ENCODE peak calls at places on chromosomes 2 and 18, in nine cellular contexts. W is NCI-H510A treated with DMSO at 0.1 percent for 48 hours; T is glutamatergic neuron; I is thoracic aorta; Z is T-cell; O is heart left ventricle; Q is stimulated activated CD4-positive, alpha-beta T cell treated with anti-CD3 and anti-CD28 coated beads, Interleukin-12 subunit alpha, Interleukin-12 subunit beta, amount 100 ng/mL, for 48 hours; L is kidney tubule cell; Y is G401. J is an unnamed sample.

GRCh38 chr2:134669731-134670669 is 48.8 kb downstream of the TMEM163 start:
- DNase-seq in W (no peak), T (no peak), I (no peak), Z (peak), O (no peak), Q (no peak), L (peak), Y (no peak), J (no peak)

GRCh38 chr2:118774458-118775133 is 72.9 kb downstream of the EN1 start:
- DNase-seq in W (peak), T (peak), I (no peak), Z (no peak), O (peak), Q (peak), L (peak), Y (no peak), J (peak)

GRCh38 chr2:208363485-208363884 is 43.1 kb upstream of the PTH2R start:
- DNase-seq in W (no peak), T (no peak), I (no peak), Z (no peak), O (no peak), Q (no peak), L (peak), Y (no peak), J (no peak)

GRCh38 chr18:25166113-25166512 is 185.9 kb downstream of the ZNF521 start:
- DNase-seq in W (no peak), T (no peak), I (no peak), Z (no peak), O (no peak), Q (no peak), L (no peak), Y (no peak), J (no peak)

GRCh38 chr2:26462511-26463251 is 15.2 kb downstream of the OTOF start:
- DNase-seq in W (peak), T (peak), I (no peak), Z (no peak), O (peak), Q (no peak), L (peak), Y (no peak), J (peak)

GRCh38 chr2:136407952-136408318 is 290.0 kb upstream of the CXCR4 start:
- DNase-seq in W (no peak), T (no peak), I (no peak), Z (no peak), O (no peak), Q (no peak), L (no peak), Y (no peak), J (no peak)

GRCh38 chr2:235263205-235264120 is 230.4 kb upstream of the AGAP1 start:
- DNase-seq in W (no peak), T (no peak), I (no peak), Z (no peak), O (peak), Q (no peak), L (peak), Y (peak), J (peak)

GRCh38 chr18:23437357-23438045 is 15.6 kb upstream of the RIOK3 start:
- DNase-seq in W (peak), T (peak), I (peak), Z (peak), O (peak), Q (peak), L (peak), Y (peak), J (peak)

GRCh38 chr2:121375621-121376159 is 90.7 kb upstream of the TFCP2L1 start:
- DNase-seq in W (no peak), T (no peak), I (no peak), Z (no peak), O (no peak), Q (no peak), L (no peak), Y (no peak), J (no peak)

GRCh38 chr2:143392358-143392757 is 263.1 kb downstream of the ARHGAP15 start:
- DNase-seq in W (no peak), T (no peak), I (no peak), Z (no peak), O (no peak), Q (no peak), L (no peak), Y (no peak), J (no peak)

GRCh38 chr18:23066504-23067039 is 68.7 kb upstream of the CABLES1 start:
- DNase-seq in W (no peak), T (peak), I (no peak), Z (no peak), O (no peak), Q (no peak), L (no peak), Y (no peak), J (no peak)

J was measured in psoas muscle.